ENCODE peak calls at places on chromosomes 1 and 21, in seven cellular contexts. S, U, R, J, E, L and A are unnamed samples.

GRCh38 chr1:117007719-117008013 is 6.1 kb downstream of the CD101 start:
- DNase-seq in E (no peak), R (no peak), S (peak), U (no peak), L (no peak), J (no peak), A (no peak)

GRCh38 chr1:225354906-225355305 is 72.9 kb downstream of the LBR start:
- DNase-seq in L (no peak), S (peak), U (no peak), J (no peak), E (no peak), R (no peak), A (no peak)

GRCh38 chr21:34812510-34813265 is 143.9 kb downstream of the CLIC6 start:
- DNase-seq in U (peak), J (no peak), R (no peak), S (peak), L (no peak), E (peak), A (peak)

GRCh38 chr1:165629131-165629530 is 1.9 kb upstream of the MGST3 start:
- DNase-seq in R (no peak), L (no peak), J (no peak), E (peak), S (no peak), U (no peak), A (no peak)

GRCh38 chr1:82162526-82163420 is 362.0 kb downstream of the ADGRL2 start:
- DNase-seq in L (no peak), R (no peak), S (no peak), U (no peak), E (no peak), J (no peak), A (peak)

GRCh38 chr1:53331446-53332187 is 3.7 kb upstream of the LRP8 start:
- DNase-seq in E (no peak), S (no peak), U (no peak), J (peak), L (peak), R (no peak), A (no peak)

GRCh38 chr1:220370041-220370700 is 97.9 kb upstream of the RAB3GAP2 start:
- DNase-seq in L (no peak), R (peak), E (peak), S (peak), J (no peak), U (peak), A (no peak)

GRCh38 chr1:168387781-168388760 is 107.4 kb downstream of the TBX19 start:
- DNase-seq in J (no peak), S (no peak), U (no peak), E (no peak), R (no peak), L (no peak), A (no peak)

GRCh38 chr1:197526736-197527371 is 248.4 kb downstream of the DENND1B start:
- DNase-seq in E (peak), R (no peak), S (peak), J (no peak), L (no peak), U (peak), A (peak)

GRCh38 chr1:240306673-240307072 is 215.0 kb downstream of the FMN2 start:
- DNase-seq in E (no peak), S (no peak), U (no peak), J (no peak), L (no peak), R (no peak), A (no peak)

GRCh38 chr1:162161921-162162550 is 92.5 kb downstream of the NOS1AP start:
- DNase-seq in J (no peak), S (no peak), R (no peak), L (no peak), E (no peak), U (no peak), A (no peak)

GRCh38 chr1:20069932-20070331 is at the start of gene PLA2G5:
- DNase-seq in U (no peak), S (peak), R (no peak), E (peak), J (no peak), L (peak), A (peak)

GRCh38 chr21:41427556-41427955 is 1.5 kb downstream of the MX1 start:
- DNase-seq in E (no peak), U (no peak), S (no peak), R (no peak), L (no peak), J (no peak), A (no peak)

GRCh38 chr1:155900161-155900560 is 11.0 kb downstream of the RIT1 start:
- DNase-seq in L (no peak), S (no peak), J (no peak), E (no peak), U (no peak), R (no peak), A (no peak)

GRCh38 chr1:217333939-217334338 is 297.0 kb downstream of the GPATCH2 start:
- DNase-seq in R (no peak), U (no peak), J (no peak), S (peak), L (no peak), E (peak), A (peak)

GRCh38 chr21:25956993-25957714 is 213.4 kb downstream of the APP start:
- DNase-seq in J (no peak), U (no peak), L (no peak), S (peak), E (peak), R (no peak), A (peak)

GRCh38 chr1:43552813-43553212 is 22.1 kb downstream of the PTPRF start:
- DNase-seq in E (peak), L (peak), R (peak), S (no peak), J (no peak), U (no peak), A (peak)

GRCh38 chr1:154971341-154971998 is 923 bp upstream of the SHC1 start:
- DNase-seq in U (peak), J (peak), S (no peak), L (peak), E (no peak), R (no peak), A (peak)

GRCh38 chr21:17491716-17492414 is 21.0 kb upstream of the CXADR start:
- DNase-seq in R (no peak), S (peak), L (no peak), U (peak), J (no peak), E (peak), A (peak)

GRCh38 chr1:113783254-113784103 is 24.2 kb upstream of the PHTF1 start:
- DNase-seq in E (peak), J (no peak), S (peak), R (no peak), L (no peak), U (no peak), A (peak)

GRCh38 chr1:58785424-58786058 is 1.7 kb upstream of the JUN start:
- DNase-seq in R (no peak), U (peak), S (peak), L (peak), J (peak), E (peak), A (peak)

GRCh38 chr1:212624976-212625501 is 16.5 kb downstream of the ATF3 start:
- DNase-seq in U (no peak), L (no peak), S (no peak), J (no peak), E (no peak), R (no peak), A (no peak)

GRCh38 chr1:185440877-185441276 is 123.8 kb upstream of the IVNS1ABP start:
- DNase-seq in J (no peak), U (no peak), E (peak), L (no peak), S (peak), R (no peak), A (peak)

GRCh38 chr1:222288056-222288455 is 259.8 kb downstream of the HHIPL2 start:
- DNase-seq in J (no peak), R (no peak), E (no peak), L (no peak), U (peak), S (peak), A (no peak)

GRCh38 chr21:19507682-19508260 is 1104.2 kb upstream of the TMPRSS15 start:
- DNase-seq in R (no peak), U (no peak), E (no peak), J (no peak), S (no peak), L (no peak), A (peak)

GRCh38 chr1:98172578-98172977 is 251.7 kb upstream of the DPYD start:
- DNase-seq in R (no peak), S (no peak), L (no peak), J (no peak), E (no peak), U (peak), A (no peak)

GRCh38 chr21:41024341-41025056 is 143.5 kb upstream of the BACE2 start:
- DNase-seq in S (no peak), L (no peak), E (no peak), J (no peak), U (no peak), R (no peak), A (no peak)

GRCh38 chr1:12434174-12434573 is 183.8 kb downstream of the DHRS3 start:
- DNase-seq in R (peak), J (no peak), L (no peak), U (no peak), S (peak), E (peak), A (peak)

GRCh38 chr1:43707191-43708005 is at the start of gene ST3GAL3:
- DNase-seq in L (peak), E (peak), R (peak), U (peak), J (peak), S (peak), A (peak)

GRCh38 chr1:159008744-159009188 is 941 bp upstream of the IFI16 start:
- DNase-seq in J (no peak), L (no peak), S (peak), E (peak), U (no peak), R (no peak), A (no peak)

GRCh38 chr1:45995298-45995697 is 137.1 kb downstream of the PIK3R3 start:
- DNase-seq in L (no peak), U (no peak), J (no peak), R (no peak), S (peak), E (no peak), A (no peak)

GRCh38 chr1:4268890-4269286 is 368.8 kb upstream of the C1orf174 start:
- DNase-seq in S (no peak), U (no peak), E (no peak), J (no peak), L (no peak), R (no peak), A (no peak)
- TF ChIP-seq CTCF in S (no peak), U (no peak), E (no peak), J (no peak), L (no peak), R (no peak), A (no peak)

DNA sequence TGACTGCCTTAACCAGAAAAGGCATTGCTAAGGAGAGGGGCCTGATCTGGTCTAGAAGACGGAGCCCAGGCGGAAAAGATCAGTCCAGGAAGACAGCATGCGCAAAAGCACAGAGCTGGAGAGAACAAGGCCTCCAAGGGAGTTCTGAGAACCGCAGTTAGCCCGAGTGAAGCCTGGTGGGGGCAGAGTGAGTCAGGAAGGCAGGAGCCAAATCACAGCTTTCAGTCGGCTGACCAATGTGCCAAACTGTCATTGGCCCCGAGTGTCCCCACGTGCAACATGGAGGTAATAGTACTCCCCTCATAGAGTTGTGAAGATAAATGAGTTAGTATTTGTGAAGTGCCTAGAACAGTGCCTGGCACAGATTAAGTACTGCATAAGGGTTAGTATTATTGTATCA is 1.2 kb upstream of the TSPAN2 start:
- DNase-seq in L (peak), S (peak), R (no peak), J (no peak), U (peak), E (peak), A (no peak)
- H3K4me3 ChIP-seq in L (peak), S (no peak), R (no peak), J (no peak), U (peak), E (peak), A (no peak)

GRCh38 chr1:89198500-89199072 is at the start of gene GBP4:
- DNase-seq in J (peak), E (peak), S (peak), L (peak), R (no peak), U (no peak), A (peak)
- TF ChIP-seq CTCF in J (no peak), E (no peak), S (no peak), L (no peak), R (no peak), U (no peak), A (no peak)

DNA sequence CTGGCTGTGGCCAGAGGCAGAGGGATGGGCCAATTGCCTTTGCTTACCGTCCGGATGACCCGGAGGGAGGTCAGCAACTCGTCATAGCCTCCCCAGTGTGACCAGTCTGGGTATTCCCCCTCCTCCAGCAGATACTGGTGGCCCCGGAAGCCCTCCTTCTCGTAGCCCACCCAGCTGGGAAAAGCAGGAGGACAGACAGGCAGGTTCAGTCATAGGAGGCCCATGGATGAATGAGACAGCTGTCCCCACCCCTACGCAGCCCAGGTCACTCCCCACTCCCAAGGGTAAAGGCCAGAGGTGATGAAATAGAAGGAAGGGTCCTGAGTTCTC is 16.8 kb downstream of the CRYBG2 start:
- DNase-seq in R (no peak), S (no peak), E (no peak), U (no peak), J (no peak), L (no peak), A (no peak)
- H3K4me3 ChIP-seq in R (no peak), S (no peak), E (no peak), U (no peak), J (no peak), L (no peak), A (no peak)

GRCh38 chr21:30958737-30959136 is 77.4 kb upstream of the KRTAP11-1 start:
- DNase-seq in R (no peak), J (no peak), S (no peak), L (no peak), E (no peak), U (no peak), A (no peak)

DNA sequence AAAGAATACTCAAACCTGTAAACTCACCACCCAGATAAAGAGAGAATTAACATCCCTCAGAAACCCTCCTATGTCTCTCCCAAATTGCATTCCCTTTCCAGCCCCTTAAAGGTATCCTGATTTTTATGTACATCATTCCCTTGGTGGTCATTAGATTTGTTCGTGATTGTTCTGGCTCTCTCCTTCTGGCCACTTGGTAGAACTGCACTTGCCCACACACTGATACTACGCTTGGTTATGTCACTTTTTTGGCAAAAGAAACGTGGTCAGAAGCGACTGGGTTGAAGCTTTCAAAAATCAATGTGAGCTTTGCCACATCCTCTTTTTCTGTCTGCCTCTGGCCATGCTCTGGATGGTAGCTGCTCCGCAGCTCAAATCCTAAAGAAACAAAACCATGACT is 76.3 kb downstream of the KRTAP19-8 start:
- DNase-seq in J (no peak), E (no peak), U (no peak), R (no peak), S (no peak), L (no peak), A (no peak)
- TF ChIP-seq CTCF in J (no peak), E (no peak), U (peak), R (no peak), S (no peak), L (no peak), A (no peak)

GRCh38 chr1:245609354-245609753 is 454.6 kb downstream of the KIF26B start:
- DNase-seq in E (no peak), S (no peak), L (no peak), R (no peak), J (no peak), U (no peak), A (no peak)

GRCh38 chr1:245605480-245606156 is 450.8 kb downstream of the KIF26B start:
- DNase-seq in J (no peak), U (no peak), R (no peak), E (peak), S (peak), L (no peak), A (peak)

GRCh38 chr1:245603311-245603865 is 448.6 kb downstream of the KIF26B start:
- DNase-seq in L (no peak), E (no peak), R (no peak), J (no peak), S (no peak), U (no peak), A (no peak)

GRCh38 chr1:245604979-245605378 is 450.2 kb downstream of the KIF26B start:
- DNase-seq in L (no peak), U (no peak), J (no peak), E (peak), S (peak), R (no peak), A (no peak)

GRCh38 chr1:245606157-245606725 is 451.5 kb downstream of the KIF26B start:
- DNase-seq in U (no peak), J (no peak), S (no peak), L (no peak), E (no peak), R (no peak), A (no peak)
- H3K4me3 ChIP-seq in U (no peak), J (no peak), S (no peak), L (peak), E (no peak), R (no peak), A (no peak)

DNA sequence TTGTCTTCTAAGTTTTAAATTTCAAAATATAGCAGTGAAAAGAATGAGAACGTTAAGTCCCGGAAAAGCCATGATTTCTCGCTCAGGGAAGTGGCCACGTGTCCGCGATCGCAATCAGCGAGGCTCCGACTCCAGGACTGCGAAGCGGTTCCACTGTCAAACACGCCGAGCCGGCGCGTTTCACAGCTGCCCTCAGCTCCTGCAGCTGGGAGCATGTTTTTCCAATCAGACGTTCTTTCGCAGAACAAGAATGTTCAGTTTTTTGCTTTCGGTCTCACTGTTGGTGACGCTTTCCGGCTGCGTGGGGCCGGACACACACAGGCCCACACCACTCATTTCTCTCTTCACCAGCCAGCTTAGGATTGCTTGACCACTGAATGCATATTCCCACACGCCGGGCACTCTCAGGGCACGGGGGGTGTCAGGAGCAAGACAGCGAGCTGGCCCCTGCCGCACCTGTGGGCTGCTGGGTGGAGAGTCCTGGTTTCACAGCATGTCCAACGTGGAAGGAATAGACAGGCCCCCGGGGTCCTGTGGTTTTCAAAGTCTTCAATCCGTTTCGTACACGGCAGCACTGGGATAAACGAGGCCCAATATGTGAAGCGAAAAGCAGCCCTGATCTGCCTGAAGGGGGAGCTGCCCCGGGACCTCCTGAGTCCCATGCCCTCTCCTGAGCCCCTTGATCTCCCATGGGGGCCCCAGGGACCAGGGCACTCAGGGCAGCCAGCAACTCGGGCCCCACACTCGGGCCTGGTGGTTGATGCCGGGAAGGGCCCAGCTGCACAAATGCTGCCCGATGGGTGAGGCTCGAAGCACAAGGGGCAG is 47.3 kb upstream of the COL18A1 start:
- DNase-seq in L (peak), U (no peak), R (no peak), S (peak), E (peak), J (no peak), A (no peak)
- TF ChIP-seq CTCF in L (no peak), U (no peak), R (no peak), S (peak), E (peak), J (no peak), A (peak)